ENCODE peak calls at places on chromosomes 3 and 15, in four cellular contexts. One of them, this sample, is unnamed.

GRCh38 chr3:43231276-43232000 is 54.9 kb upstream of the SNRK start:
- DNase-seq in activated CD4-positive, alpha-beta T cell treated with anti-CD3 and anti-CD28 coated beads, Interleukin-2, amount 50 U/mL, for 1 hour: no peak
- DNase-seq in kidney: no peak
- DNase-seq in left cardiac atrium: no peak
- DNase-seq in this sample: no peak

GRCh38 chr3:101873619-101874018 is 24.3 kb downstream of the NFKBIZ start:
- DNase-seq in activated CD4-positive, alpha-beta T cell treated with anti-CD3 and anti-CD28 coated beads, Interleukin-2, amount 50 U/mL, for 1 hour: no peak
- DNase-seq in kidney: no peak
- DNase-seq in left cardiac atrium: no peak
- DNase-seq in this sample: no peak

GRCh38 chr3:184361532-184361931 is at the start of the genes CLCN2 and POLR2H:
- DNase-seq in activated CD4-positive, alpha-beta T cell treated with anti-CD3 and anti-CD28 coated beads, Interleukin-2, amount 50 U/mL, for 1 hour: peak
- DNase-seq in kidney: peak
- DNase-seq in left cardiac atrium: peak
- DNase-seq in this sample: peak

GRCh38 chr3:49611714-49612113 is 57.4 kb downstream of the BSN start:
- DNase-seq in activated CD4-positive, alpha-beta T cell treated with anti-CD3 and anti-CD28 coated beads, Interleukin-2, amount 50 U/mL, for 1 hour: no peak
- DNase-seq in kidney: no peak
- DNase-seq in left cardiac atrium: no peak
- DNase-seq in this sample: no peak

GRCh38 chr15:78830514-78831228 is 19.4 kb upstream of the ADAMTS7 start:
- DNase-seq in activated CD4-positive, alpha-beta T cell treated with anti-CD3 and anti-CD28 coated beads, Interleukin-2, amount 50 U/mL, for 1 hour: no peak
- DNase-seq in kidney: no peak
- DNase-seq in left cardiac atrium: peak
- DNase-seq in this sample: no peak

GRCh38 chr3:32782417-32782816 is 35.4 kb upstream of the TRIM71 start:
- DNase-seq in activated CD4-positive, alpha-beta T cell treated with anti-CD3 and anti-CD28 coated beads, Interleukin-2, amount 50 U/mL, for 1 hour: no peak
- DNase-seq in kidney: no peak
- DNase-seq in left cardiac atrium: no peak
- DNase-seq in this sample: no peak

GRCh38 chr3:146865175-146865755 is 260.1 kb upstream of the PLSCR5 start:
- DNase-seq in activated CD4-positive, alpha-beta T cell treated with anti-CD3 and anti-CD28 coated beads, Interleukin-2, amount 50 U/mL, for 1 hour: no peak
- DNase-seq in kidney: no peak
- DNase-seq in left cardiac atrium: no peak
- DNase-seq in this sample: no peak

GRCh38 chr3:32868719-32869512 is 51.1 kb downstream of the TRIM71 start:
- DNase-seq in activated CD4-positive, alpha-beta T cell treated with anti-CD3 and anti-CD28 coated beads, Interleukin-2, amount 50 U/mL, for 1 hour: no peak
- DNase-seq in kidney: no peak
- DNase-seq in left cardiac atrium: no peak
- DNase-seq in this sample: no peak

GRCh38 chr3:183253961-183254815 is 1.1 kb downstream of the B3GNT5 start:
- DNase-seq in activated CD4-positive, alpha-beta T cell treated with anti-CD3 and anti-CD28 coated beads, Interleukin-2, amount 50 U/mL, for 1 hour: no peak
- DNase-seq in kidney: peak
- DNase-seq in left cardiac atrium: peak
- DNase-seq in this sample: no peak

GRCh38 chr3:72052841-72053409 is 268.0 kb upstream of the PROK2 start:
- DNase-seq in activated CD4-positive, alpha-beta T cell treated with anti-CD3 and anti-CD28 coated beads, Interleukin-2, amount 50 U/mL, for 1 hour: no peak
- DNase-seq in kidney: no peak
- DNase-seq in left cardiac atrium: no peak
- DNase-seq in this sample: no peak

GRCh38 chr15:31347067-31347975 is 20.7 kb downstream of the KLF13 start:
- DNase-seq in activated CD4-positive, alpha-beta T cell treated with anti-CD3 and anti-CD28 coated beads, Interleukin-2, amount 50 U/mL, for 1 hour: peak
- DNase-seq in kidney: no peak
- DNase-seq in left cardiac atrium: no peak
- DNase-seq in this sample: no peak

This sample was measured in chondrocyte.